ENCODE peak calls at places on chromosome 2, in six cellular contexts. One of them, this sample, is unnamed.

GRCh38 chr2:58925676-58926081 is 684.6 kb upstream of the FANCL start:
- DNase-seq in hippocampal formation: peak; percentile 10
- DNase-seq in esophagus squamous epithelium: no peak
- DNase-seq in heart left ventricle: no peak
- DNase-seq in fibroblast of the aortic adventitia: peak; percentile 3
- DNase-seq in DND-41: no peak
- DNase-seq in this sample: no peak

GRCh38 chr2:227884511-227884947 is 13.1 kb downstream of the DAW1 start:
- DNase-seq in hippocampal formation: no peak
- DNase-seq in esophagus squamous epithelium: no peak
- DNase-seq in heart left ventricle: peak; percentile 33
- DNase-seq in fibroblast of the aortic adventitia: peak; percentile 62
- DNase-seq in DND-41: peak; percentile 46
- DNase-seq in this sample: no peak

GRCh38 chr2:47676236-47676635 is 106.7 kb upstream of the MSH6 start:
- DNase-seq in hippocampal formation: no peak
- DNase-seq in esophagus squamous epithelium: no peak
- DNase-seq in heart left ventricle: no peak
- DNase-seq in fibroblast of the aortic adventitia: no peak
- DNase-seq in DND-41: no peak
- DNase-seq in this sample: no peak

GRCh38 chr2:96152301-96153165 is 7.3 kb upstream of the DUSP2 start:
- DNase-seq in hippocampal formation: no peak
- DNase-seq in esophagus squamous epithelium: no peak
- DNase-seq in heart left ventricle: no peak
- DNase-seq in fibroblast of the aortic adventitia: no peak
- DNase-seq in DND-41: no peak
- DNase-seq in this sample: no peak

GRCh38 chr2:191109888-191110287 is 40.9 kb downstream of the STAT4 start:
- DNase-seq in hippocampal formation: no peak
- DNase-seq in esophagus squamous epithelium: no peak
- DNase-seq in heart left ventricle: no peak
- DNase-seq in fibroblast of the aortic adventitia: no peak
- DNase-seq in DND-41: no peak
- DNase-seq in this sample: no peak

GRCh38 chr2:43839776-43840564 is 1.2 kb downstream of the ABCG8 start:
- DNase-seq in hippocampal formation: no peak
- DNase-seq in esophagus squamous epithelium: no peak
- DNase-seq in heart left ventricle: no peak
- DNase-seq in fibroblast of the aortic adventitia: no peak
- DNase-seq in DND-41: no peak
- DNase-seq in this sample: no peak

GRCh38 chr2:37676274-37676673 is 4.8 kb upstream of the CDC42EP3 start:
- DNase-seq in hippocampal formation: no peak
- DNase-seq in esophagus squamous epithelium: no peak
- DNase-seq in heart left ventricle: no peak
- DNase-seq in fibroblast of the aortic adventitia: peak; percentile 50
- DNase-seq in DND-41: no peak
- DNase-seq in this sample: no peak

GRCh38 chr2:196590286-196590685 is 49.2 kb upstream of the CCDC150 start:
- DNase-seq in hippocampal formation: no peak
- DNase-seq in esophagus squamous epithelium: no peak
- DNase-seq in heart left ventricle: no peak
- DNase-seq in fibroblast of the aortic adventitia: peak; percentile 73
- DNase-seq in DND-41: no peak
- DNase-seq in this sample: no peak

GRCh38 chr2:182980115-182980514 is 58.1 kb downstream of the NCKAP1 start:
- DNase-seq in hippocampal formation: peak; percentile 79
- DNase-seq in esophagus squamous epithelium: no peak
- DNase-seq in heart left ventricle: no peak
- DNase-seq in fibroblast of the aortic adventitia: peak; percentile 57
- DNase-seq in DND-41: no peak
- DNase-seq in this sample: no peak

GRCh38 chr2:98294711-98295110 is 51.5 kb upstream of the CNGA3 start:
- DNase-seq in hippocampal formation: no peak
- DNase-seq in esophagus squamous epithelium: no peak
- DNase-seq in heart left ventricle: no peak
- DNase-seq in fibroblast of the aortic adventitia: no peak
- DNase-seq in DND-41: no peak
- DNase-seq in this sample: no peak

GRCh38 chr2:15782769-15783294 is 157.5 kb upstream of the MYCN start:
- DNase-seq in hippocampal formation: no peak
- DNase-seq in esophagus squamous epithelium: no peak
- DNase-seq in heart left ventricle: no peak
- DNase-seq in fibroblast of the aortic adventitia: no peak
- DNase-seq in DND-41: no peak
- DNase-seq in this sample: no peak

GRCh38 chr2:2855297-2855696 is 522.3 kb downstream of the EIPR1 start:
- DNase-seq in hippocampal formation: no peak
- DNase-seq in esophagus squamous epithelium: no peak
- DNase-seq in heart left ventricle: no peak
- DNase-seq in fibroblast of the aortic adventitia: no peak
- DNase-seq in DND-41: no peak
- DNase-seq in this sample: no peak

GRCh38 chr2:1586251-1586945 is 157.9 kb downstream of the PXDN start:
- DNase-seq in hippocampal formation: no peak
- DNase-seq in esophagus squamous epithelium: no peak
- DNase-seq in heart left ventricle: no peak
- DNase-seq in fibroblast of the aortic adventitia: no peak
- DNase-seq in DND-41: no peak
- DNase-seq in this sample: no peak

GRCh38 chr2:212723226-212723625 is 184.6 kb upstream of the ERBB4 start:
- DNase-seq in hippocampal formation: no peak
- DNase-seq in esophagus squamous epithelium: no peak
- DNase-seq in heart left ventricle: no peak
- DNase-seq in fibroblast of the aortic adventitia: peak; percentile 20
- DNase-seq in DND-41: no peak
- DNase-seq in this sample: no peak

GRCh38 chr2:169637620-169638019 is 53.5 kb downstream of the PPIG start:
- DNase-seq in hippocampal formation: no peak
- DNase-seq in esophagus squamous epithelium: no peak
- DNase-seq in heart left ventricle: no peak
- DNase-seq in fibroblast of the aortic adventitia: peak; percentile 46
- DNase-seq in DND-41: no peak
- DNase-seq in this sample: no peak

GRCh38 chr2:229901819-229902218 is 20.0 kb downstream of the TRIP12 start:
- DNase-seq in hippocampal formation: no peak
- DNase-seq in esophagus squamous epithelium: no peak
- DNase-seq in heart left ventricle: no peak
- DNase-seq in fibroblast of the aortic adventitia: peak; percentile 77
- DNase-seq in DND-41: no peak
- DNase-seq in this sample: no peak

GRCh38 chr2:47108638-47109372 is 46.3 kb downstream of the STPG4 start:
- DNase-seq in hippocampal formation: no peak
- DNase-seq in esophagus squamous epithelium: no peak
- DNase-seq in heart left ventricle: no peak
- DNase-seq in fibroblast of the aortic adventitia: peak; percentile 39
- DNase-seq in DND-41: no peak
- DNase-seq in this sample: no peak

GRCh38 chr2:218860950-218861381 is 1.4 kb downstream of the WNT6 start:
- DNase-seq in hippocampal formation: no peak
- DNase-seq in esophagus squamous epithelium: no peak
- DNase-seq in heart left ventricle: peak; percentile 60
- DNase-seq in fibroblast of the aortic adventitia: peak; percentile 35
- DNase-seq in DND-41: peak; percentile 53
- DNase-seq in this sample: no peak

GRCh38 chr2:33000986-33001385 is 54.2 kb downstream of the LTBP1 start:
- DNase-seq in hippocampal formation: no peak
- DNase-seq in esophagus squamous epithelium: no peak
- DNase-seq in heart left ventricle: no peak
- DNase-seq in fibroblast of the aortic adventitia: no peak
- DNase-seq in DND-41: no peak
- DNase-seq in this sample: no peak

GRCh38 chr2:72214429-72215143 is 66.9 kb upstream of the CYP26B1 start:
- DNase-seq in hippocampal formation: no peak
- DNase-seq in esophagus squamous epithelium: no peak
- DNase-seq in heart left ventricle: no peak
- DNase-seq in fibroblast of the aortic adventitia: peak; percentile 84
- DNase-seq in DND-41: no peak
- DNase-seq in this sample: no peak

GRCh38 chr2:126769118-126769517 is 113.2 kb downstream of the GYPC start:
- DNase-seq in hippocampal formation: no peak
- DNase-seq in esophagus squamous epithelium: no peak
- DNase-seq in heart left ventricle: no peak
- DNase-seq in fibroblast of the aortic adventitia: no peak
- DNase-seq in DND-41: no peak
- DNase-seq in this sample: peak; percentile 52

GRCh38 chr2:209663149-209663548 is 108.5 kb upstream of the UNC80 start:
- DNase-seq in hippocampal formation: no peak
- DNase-seq in esophagus squamous epithelium: no peak
- DNase-seq in heart left ventricle: no peak
- DNase-seq in fibroblast of the aortic adventitia: peak; percentile 13
- DNase-seq in DND-41: no peak
- DNase-seq in this sample: no peak

GRCh38 chr2:217186152-217186551 is 326.3 kb upstream of the TNP1 start:
- DNase-seq in hippocampal formation: no peak
- DNase-seq in esophagus squamous epithelium: no peak
- DNase-seq in heart left ventricle: no peak
- DNase-seq in fibroblast of the aortic adventitia: no peak
- DNase-seq in DND-41: no peak
- DNase-seq in this sample: no peak

GRCh38 chr2:15145919-15146318 is 415.2 kb downstream of the NBAS start:
- DNase-seq in hippocampal formation: no peak
- DNase-seq in esophagus squamous epithelium: no peak
- DNase-seq in heart left ventricle: no peak
- DNase-seq in fibroblast of the aortic adventitia: no peak
- DNase-seq in DND-41: no peak
- DNase-seq in this sample: no peak

GRCh38 chr2:77054938-77055337 is 467.2 kb downstream of the LRRTM4 start:
- DNase-seq in hippocampal formation: no peak
- DNase-seq in esophagus squamous epithelium: no peak
- DNase-seq in heart left ventricle: no peak
- DNase-seq in fibroblast of the aortic adventitia: no peak
- DNase-seq in DND-41: no peak
- DNase-seq in this sample: no peak

GRCh38 chr2:71157124-71157802 is 26.8 kb downstream of the MPHOSPH10 start:
- DNase-seq in hippocampal formation: peak; percentile 30
- DNase-seq in esophagus squamous epithelium: peak; percentile 5
- DNase-seq in heart left ventricle: peak; percentile 49
- DNase-seq in fibroblast of the aortic adventitia: peak; percentile 27
- DNase-seq in DND-41: peak; percentile 58
- DNase-seq in this sample: no peak

GRCh38 chr2:9081750-9082149 is 78.3 kb upstream of the MBOAT2 start:
- DNase-seq in hippocampal formation: no peak
- DNase-seq in esophagus squamous epithelium: no peak
- DNase-seq in heart left ventricle: no peak
- DNase-seq in fibroblast of the aortic adventitia: no peak
- DNase-seq in DND-41: no peak
- DNase-seq in this sample: no peak

GRCh38 chr2:240624950-240625621 is at the start of gene GPR35:
- DNase-seq in hippocampal formation: no peak
- DNase-seq in esophagus squamous epithelium: no peak
- DNase-seq in heart left ventricle: no peak
- DNase-seq in fibroblast of the aortic adventitia: peak; percentile 15
- DNase-seq in DND-41: no peak
- DNase-seq in this sample: peak; percentile 25

GRCh38 chr2:128489580-128490273 is 171.1 kb upstream of the HS6ST1 start:
- DNase-seq in hippocampal formation: no peak
- DNase-seq in esophagus squamous epithelium: no peak
- DNase-seq in heart left ventricle: no peak
- DNase-seq in fibroblast of the aortic adventitia: no peak
- DNase-seq in DND-41: no peak
- DNase-seq in this sample: no peak

GRCh38 chr2:37588316-37588777 is 83.1 kb downstream of the CDC42EP3 start:
- DNase-seq in hippocampal formation: no peak
- DNase-seq in esophagus squamous epithelium: no peak
- DNase-seq in heart left ventricle: no peak
- DNase-seq in fibroblast of the aortic adventitia: no peak
- DNase-seq in DND-41: no peak
- DNase-seq in this sample: no peak

GRCh38 chr2:176830362-176830761 is 382.2 kb upstream of the HNRNPA3 start:
- DNase-seq in hippocampal formation: no peak
- DNase-seq in esophagus squamous epithelium: no peak
- DNase-seq in heart left ventricle: no peak
- DNase-seq in fibroblast of the aortic adventitia: no peak
- DNase-seq in DND-41: no peak
- DNase-seq in this sample: no peak

GRCh38 chr2:98634406-98635092 is 26.2 kb downstream of the UNC50 start:
- DNase-seq in hippocampal formation: no peak
- DNase-seq in esophagus squamous epithelium: no peak
- DNase-seq in heart left ventricle: no peak
- DNase-seq in fibroblast of the aortic adventitia: no peak
- DNase-seq in DND-41: peak; percentile 57
- DNase-seq in this sample: no peak

GRCh38 chr2:224520064-224520463 is 65.1 kb downstream of the CUL3 start:
- DNase-seq in hippocampal formation: no peak
- DNase-seq in esophagus squamous epithelium: no peak
- DNase-seq in heart left ventricle: no peak
- DNase-seq in fibroblast of the aortic adventitia: peak; percentile 88
- DNase-seq in DND-41: no peak
- DNase-seq in this sample: no peak

GRCh38 chr2:102268529-102269524 is 42.5 kb upstream of the IL1RL1 start:
- DNase-seq in hippocampal formation: no peak
- DNase-seq in esophagus squamous epithelium: no peak
- DNase-seq in heart left ventricle: no peak
- DNase-seq in fibroblast of the aortic adventitia: peak; percentile 91
- DNase-seq in DND-41: no peak
- DNase-seq in this sample: no peak

This sample was measured in ascending aorta.